ENCODE peak calls at places on chromosomes 5 and 9, in nine cellular contexts. B is GM23248, L is right lobe of liver, W is body of pancreas, H is right atrium auricular region, J is IMR-90, I is fibroblast of lung, G is OCI-LY7, N is esophagus muscularis mucosa. T is an unnamed sample. For H3K9me3, the result is how much of the 10 kb centered on the place peaks cover.

GRCh38 chr5:34657550-34657921 is 1.4 kb downstream of the RAI14 start:
- DNase-seq in H (no peak), G (no peak), L (peak), N (no peak), B (peak), J (peak), W (peak), I (peak), T (no peak)

GRCh38 chr5:176784218-176785165 is 25.9 kb upstream of the UNC5A start:
- DNase-seq in J (peak), N (no peak), G (no peak), H (no peak), L (no peak), B (peak), W (no peak), I (peak), T (peak)

GRCh38 chr5:131417240-131417869 is 153.5 kb downstream of the CDC42SE2 start:
- DNase-seq in J (peak), H (peak), B (peak), G (peak), N (no peak), W (peak), I (peak), L (peak), T (peak)

GRCh38 chr5:6279607-6280006 is 98.7 kb downstream of the MED10 start:
- DNase-seq in H (no peak), B (no peak), I (no peak), W (no peak), J (no peak), G (no peak), N (no peak), L (no peak), T (no peak)

GRCh38 chr9:133707065-133707760 is 30.9 kb downstream of the SARDH start:
- DNase-seq in G (no peak), H (peak), B (peak), W (no peak), L (peak), N (no peak), I (peak), J (peak), T (no peak)

GRCh38 chr9:108436470-108436869 is 419.3 kb downstream of the ACTL7B start:
- DNase-seq in H (no peak), J (no peak), I (no peak), W (no peak), B (no peak), G (no peak), L (no peak), N (no peak), T (no peak)

GRCh38 chr5:115382989-115383388 is 86.5 kb upstream of the CCDC112 start:
- DNase-seq in J (no peak), B (no peak), G (no peak), L (no peak), W (no peak), H (no peak), I (no peak), N (no peak), T (no peak)

GRCh38 chr9:69324549-69325401 is at the start of gene ENTREP1:
- DNase-seq in L (peak), I (peak), H (no peak), N (no peak), W (peak), B (peak), J (no peak), G (no peak), T (no peak)

GRCh38 chr5:107526263-107526937 is 144.3 kb downstream of the EFNA5 start:
- DNase-seq in L (no peak), H (no peak), N (no peak), G (no peak), J (peak), W (no peak), I (no peak), B (no peak), T (no peak)

GRCh38 chr5:172786736-172787462 is 15.9 kb upstream of the DUSP1 start:
- DNase-seq in H (no peak), I (no peak), L (peak), N (no peak), B (no peak), W (no peak), J (no peak), G (no peak), T (no peak)

GRCh38 chr9:37471942-37472679 is 6.9 kb upstream of the ZBTB5 start:
- DNase-seq in N (no peak), J (peak), B (peak), I (peak), L (no peak), H (no peak), W (no peak), G (no peak), T (no peak)

GRCh38 chr5:83913593-83913992 is 192.9 kb upstream of the HAPLN1 start:
- DNase-seq in W (no peak), B (no peak), I (no peak), J (peak), H (no peak), G (no peak), L (no peak), N (no peak), T (no peak)

GRCh38 chr9:2022560-2022959 is 7.4 kb downstream of the SMARCA2 start:
- DNase-seq in J (no peak), G (no peak), I (no peak), N (no peak), H (no peak), W (no peak), B (no peak), L (no peak), T (no peak)

GRCh38 chr5:17058438-17058837 is 122.3 kb upstream of the MYO10 start:
- DNase-seq in L (no peak), I (no peak), J (peak), B (no peak), H (no peak), W (no peak), N (no peak), G (no peak), T (no peak)

GRCh38 chr9:81303658-81304057 is 385.7 kb downstream of the TLE1 start:
- DNase-seq in W (no peak), I (no peak), N (no peak), B (no peak), L (no peak), G (no peak), H (no peak), J (no peak), T (no peak)

GRCh38 chr9:38671748-38672147 is 48.2 kb downstream of the FAM240B start:
- DNase-seq in W (no peak), B (no peak), L (no peak), N (no peak), G (no peak), J (no peak), I (no peak), H (no peak), T (no peak)

GRCh38 chr5:76326559-76327351 is 76.3 kb upstream of the IQGAP2 start:
- DNase-seq in J (no peak), B (no peak), G (no peak), H (no peak), N (no peak), W (no peak), I (no peak), L (no peak), T (no peak)

GRCh38 chr9:125180876-125181275 is 8.7 kb downstream of the PPP6C start:
- DNase-seq in H (no peak), N (no peak), I (no peak), J (no peak), B (no peak), W (no peak), G (no peak), L (no peak), T (no peak)

GRCh38 chr9:112325600-112325999 is 7.8 kb downstream of the PTBP3 start:
- DNase-seq in L (no peak), I (no peak), B (no peak), H (no peak), G (no peak), J (no peak), W (no peak), N (no peak), T (no peak)

GRCh38 chr9:112322701-112323377 is 10.6 kb downstream of the PTBP3 start:
- DNase-seq in N (no peak), L (no peak), G (no peak), I (no peak), B (no peak), J (no peak), W (no peak), H (no peak), T (no peak)

GRCh38 chr9:112326194-112326593 is 7.2 kb downstream of the PTBP3 start:
- DNase-seq in G (peak), L (no peak), W (peak), B (no peak), H (no peak), I (no peak), J (no peak), N (no peak), T (no peak)

GRCh38 chr9:112323378-112323854 is 10.0 kb downstream of the PTBP3 start:
- DNase-seq in W (no peak), B (no peak), I (no peak), G (no peak), L (no peak), H (no peak), N (no peak), J (no peak), T (no peak)

DNA sequence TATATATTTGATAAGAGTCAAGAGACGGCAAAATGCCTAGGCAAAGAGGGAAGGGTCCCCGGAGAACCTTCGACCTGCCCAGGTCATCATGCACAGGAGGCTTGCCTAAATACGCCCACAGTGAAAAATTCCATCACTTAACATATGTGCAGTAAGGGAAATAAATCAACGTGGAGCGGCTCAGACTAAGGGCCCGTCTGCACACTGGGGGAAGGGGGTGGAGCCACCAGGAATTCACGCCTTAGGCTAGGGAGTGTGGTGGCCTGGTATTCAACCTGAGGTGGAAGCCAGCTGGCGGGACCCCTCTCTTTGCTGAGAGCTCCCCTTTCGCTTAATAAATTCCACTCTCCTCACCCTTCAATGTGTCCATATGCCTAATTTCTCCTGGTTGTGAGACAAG is 8.3 kb downstream of the PTBP3 start:
- DNase-seq in L (no peak), H (no peak), W (no peak), I (no peak), G (no peak), B (no peak), N (no peak), J (no peak), T (no peak)
- H3K9me3 ChIP-seq in L (under half), H (under half), W (under half), I (under half), G (under half), B (under half), N (under half), J (under half), T (under half)

DNA sequence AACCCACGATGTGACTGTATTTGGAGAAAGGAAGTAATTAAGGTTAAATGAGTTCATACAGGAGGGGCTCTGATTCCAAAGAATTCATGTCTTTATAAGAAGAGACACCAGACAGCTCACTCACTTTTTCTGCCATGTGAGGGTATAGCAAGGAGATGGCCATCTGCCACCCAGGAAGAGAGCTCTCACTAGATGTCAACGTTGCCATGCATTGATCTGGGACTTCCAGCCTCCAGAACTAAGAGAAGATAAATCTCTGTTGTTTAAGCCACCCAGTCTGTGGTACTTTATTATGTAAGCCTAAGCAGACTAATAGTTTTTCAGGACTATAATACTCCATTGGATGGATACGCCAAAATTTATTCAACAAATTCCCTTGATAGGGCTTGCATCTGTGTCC is 89.8 kb upstream of the RAD23B start:
- DNase-seq in G (no peak), I (no peak), W (no peak), N (peak), J (no peak), B (no peak), H (no peak), L (no peak), T (no peak)
- H3K9me3 ChIP-seq in G (under half), I (under half), W (under half), N (under half), J (under half), B (under half), H (under half), L (under half), T (under half)

GRCh38 chr5:158485604-158486081 is 614.1 kb downstream of the EBF1 start:
- DNase-seq in G (no peak), B (peak), J (no peak), I (peak), W (no peak), L (no peak), N (peak), H (peak), T (no peak)

GRCh38 chr5:158484968-158485367 is 614.7 kb downstream of the EBF1 start:
- DNase-seq in B (no peak), N (no peak), I (no peak), G (no peak), W (no peak), J (no peak), L (no peak), H (peak), T (no peak)

GRCh38 chr5:158483202-158483870 is 616.4 kb downstream of the EBF1 start:
- DNase-seq in J (no peak), W (no peak), N (no peak), L (no peak), B (no peak), H (no peak), G (no peak), I (no peak), T (no peak)

GRCh38 chr5:158484246-158484645 is 615.5 kb downstream of the EBF1 start:
- DNase-seq in I (peak), J (no peak), G (no peak), B (peak), L (no peak), W (no peak), H (no peak), N (no peak), T (no peak)

GRCh38 chr5:158482201-158482600 is 617.5 kb downstream of the EBF1 start:
- DNase-seq in L (no peak), I (no peak), H (no peak), W (no peak), J (no peak), N (no peak), G (no peak), B (peak), T (no peak)
- H3K9me3 ChIP-seq in L (under half), I (under half), H (under half), W (under half), J (under half), N (under half), G (under half), B (under half), T (under half)

DNA sequence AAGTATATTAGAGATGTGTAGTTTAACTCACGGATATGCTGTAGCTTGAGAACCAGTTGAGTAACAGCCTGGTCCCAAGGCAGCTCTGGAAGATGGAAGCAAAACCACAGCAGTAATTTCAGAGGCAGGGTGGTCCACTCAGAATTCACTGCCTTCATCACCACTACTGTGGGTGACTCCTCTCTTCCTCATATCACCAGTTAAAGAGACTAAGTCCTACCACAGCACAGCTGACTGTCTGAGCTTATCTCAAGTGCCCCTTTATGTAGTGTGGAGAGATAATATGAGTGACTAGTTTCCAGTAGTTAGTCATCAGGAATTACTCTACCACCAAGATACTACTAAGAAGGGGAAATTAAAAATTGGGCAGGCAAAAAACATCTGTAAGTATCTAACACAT is 1571.2 kb upstream of the C9orf72 start:
- DNase-seq in J (no peak), G (no peak), L (no peak), B (no peak), N (no peak), I (no peak), W (no peak), H (no peak), T (no peak)
- H3K9me3 ChIP-seq in J (under half), G (under half), L (under half), B (under half), N (under half), I (under half), W (under half), H (under half), T (under half)

DNA sequence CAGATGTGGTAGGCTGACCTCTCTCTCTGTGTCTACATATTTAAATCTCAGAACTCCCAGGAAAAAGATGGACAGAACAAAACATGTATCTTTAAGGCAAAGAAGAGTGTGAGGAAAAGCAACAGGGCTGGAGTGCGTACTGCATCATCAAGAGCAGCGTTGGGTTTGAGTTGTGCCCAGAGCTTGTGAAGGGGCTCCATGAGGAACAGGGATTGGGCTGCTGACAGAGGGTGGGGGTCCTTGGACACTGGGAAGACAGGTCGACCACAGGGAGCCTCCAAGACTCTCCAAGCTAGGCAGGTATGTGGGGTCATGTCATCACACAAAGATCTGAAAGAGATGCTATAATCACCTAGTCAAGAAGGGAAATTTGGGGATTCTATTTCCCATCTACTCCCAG is 309.9 kb downstream of the IRX1 start:
- DNase-seq in J (no peak), I (no peak), B (no peak), W (no peak), H (no peak), L (no peak), G (no peak), N (no peak), T (no peak)
- H3K9me3 ChIP-seq in J (under half), I (under half), B (under half), W (under half), H (under half), L (under half), G (under half), N (under half), T (under half)

GRCh38 chr5:2286250-2286649 is 403.5 kb upstream of the IRX4 start:
- DNase-seq in G (no peak), N (no peak), B (no peak), H (no peak), W (no peak), I (no peak), J (no peak), L (no peak), T (no peak)
- H3K9me3 ChIP-seq in G (under half), N (under half), B (under half), H (under half), W (under half), I (under half), J (under half), L (under half), T (under half)

GRCh38 chr9:88420227-88420626 is 32.0 kb downstream of the SPIN1 start:
- DNase-seq in N (no peak), H (no peak), B (no peak), G (no peak), J (no peak), W (no peak), I (peak), L (peak), T (no peak)

GRCh38 chr9:88418025-88418424 is 29.8 kb downstream of the SPIN1 start:
- DNase-seq in W (no peak), G (no peak), H (no peak), J (no peak), L (no peak), I (no peak), N (no peak), B (no peak), T (no peak)

GRCh38 chr9:88411471-88411870 is 23.2 kb downstream of the SPIN1 start:
- DNase-seq in I (no peak), J (no peak), W (no peak), N (no peak), H (no peak), B (no peak), L (no peak), G (no peak), T (no peak)

GRCh38 chr9:88418715-88419540 is 30.7 kb downstream of the SPIN1 start:
- DNase-seq in I (no peak), N (no peak), G (no peak), H (no peak), L (no peak), W (no peak), J (no peak), B (peak), T (no peak)

GRCh38 chr9:88414298-88414697 is 26.1 kb downstream of the SPIN1 start:
- DNase-seq in N (no peak), B (no peak), G (no peak), L (no peak), H (no peak), J (no peak), W (no peak), I (no peak), T (no peak)
- H3K9me3 ChIP-seq in N (under half), B (under half), G (under half), L (under half), H (under half), J (under half), W (under half), I (under half), T (under half)

GRCh38 chr9:11402621-11403020 is 789.8 kb upstream of the PTPRD start:
- DNase-seq in G (no peak), N (no peak), I (no peak), J (no peak), B (no peak), L (no peak), H (no peak), W (no peak), T (no peak)
- H3K9me3 ChIP-seq in G (under half), N (under half), I (under half), J (under half), B (under half), L (under half), H (under half), W (under half), T (under half)

GRCh38 chr5:79871721-79872120 is 119.3 kb downstream of the MTX3 start:
- DNase-seq in W (no peak), I (no peak), L (no peak), N (peak), G (no peak), H (no peak), J (no peak), B (no peak), T (no peak)
- H3K9me3 ChIP-seq in W (under half), I (under half), L (under half), N (under half), G (under half), H (under half), J (under half), B (under half), T (under half)

T was measured in CD8-positive, alpha-beta memory T cell.